ENCODE peak calls at places on chromosome X, in ten cellular contexts. E is AG09309, D is GM23248, Y is OCI-LY7, I is NCI-H1694, A is AG08396, Q is right atrium auricular region, G is SJSA1, O is SK-N-SH, C is substantia nigra. K is an unnamed sample.

GRCh38 chrX:12798601-12799000 is 7.4 kb downstream of the PRPS2 start:
- DNase-seq in Y (no peak), I (no peak), A (peak), Q (no peak), O (no peak), G (peak), D (no peak), E (no peak), C (no peak), K (no peak)

GRCh38 chrX:30973784-30974427 is 84.9 kb upstream of the TAB3 start:
- DNase-seq in I (no peak), Y (no peak), E (no peak), D (no peak), G (no peak), C (no peak), Q (no peak), O (no peak), A (no peak), K (peak)

GRCh38 chrX:98956014-98956413 is 1454.1 kb downstream of the PCDH19 start:
- DNase-seq in A (no peak), I (no peak), G (no peak), E (no peak), O (no peak), Q (no peak), C (no peak), Y (no peak), D (no peak), K (no peak)

GRCh38 chrX:24210190-24210589 is 60.7 kb downstream of the ZFX start:
- DNase-seq in Q (no peak), D (no peak), E (no peak), I (no peak), C (no peak), G (no peak), Y (no peak), O (no peak), A (no peak), K (no peak)

GRCh38 chrX:71292669-71293379 is 8.7 kb upstream of the ITGB1BP2 start:
- DNase-seq in A (no peak), O (no peak), E (no peak), D (peak), Y (no peak), I (no peak), Q (no peak), C (no peak), G (peak), K (no peak)

GRCh38 chrX:46670316-46670715 is 88.6 kb downstream of the SLC9A7 start:
- DNase-seq in C (no peak), I (no peak), G (no peak), E (no peak), A (no peak), Q (no peak), O (no peak), Y (no peak), D (no peak), K (no peak)

GRCh38 chrX:116318672-116319071 is 117.7 kb upstream of the SLC6A14 start:
- DNase-seq in C (no peak), D (no peak), I (no peak), A (no peak), Q (no peak), Y (no peak), O (no peak), E (no peak), G (peak), K (no peak)

GRCh38 chrX:151726751-151727150 is 7.8 kb upstream of the CNGA2 start:
- DNase-seq in Q (no peak), A (no peak), Y (no peak), C (no peak), E (no peak), D (no peak), I (no peak), G (no peak), O (no peak), K (no peak)

GRCh38 chrX:64206556-64207162 is 1.2 kb upstream of the AMER1 start:
- DNase-seq in I (no peak), E (no peak), A (no peak), Q (no peak), Y (peak), D (peak), G (no peak), O (no peak), C (no peak), K (no peak)

GRCh38 chrX:11137543-11138139 is 26.5 kb downstream of the HCCS start:
- DNase-seq in C (no peak), A (peak), O (peak), G (peak), Q (no peak), D (peak), Y (peak), I (peak), E (peak), K (peak)

GRCh38 chrX:78839711-78840110 is 92.2 kb downstream of the LPAR4 start:
- DNase-seq in A (no peak), Q (no peak), E (no peak), I (no peak), Y (no peak), O (no peak), G (no peak), D (no peak), C (no peak), K (no peak)

GRCh38 chrX:68894513-68895338 is 65.9 kb downstream of the EFNB1 start:
- DNase-seq in Y (no peak), G (no peak), I (no peak), Q (peak), O (peak), A (peak), D (peak), E (no peak), C (no peak), K (peak)

GRCh38 chrX:53616921-53617320 is 69.6 kb downstream of the HUWE1 start:
- DNase-seq in Q (no peak), C (no peak), I (no peak), E (no peak), A (no peak), O (no peak), Y (no peak), D (no peak), G (no peak), K (no peak)

GRCh38 chrX:2282490-2283090 is 218.2 kb downstream of the DHRSX start:
- DNase-seq in I (no peak), O (no peak), Y (no peak), C (no peak), A (no peak), G (no peak), E (no peak), D (no peak), Q (no peak), K (no peak)

GRCh38 chrX:104098151-104098808 is 14.0 kb upstream of the ZCCHC18 start:
- DNase-seq in C (peak), E (peak), O (peak), Q (no peak), A (peak), D (peak), G (peak), Y (peak), I (peak), K (peak)

GRCh38 chrX:129688097-129688496 is 33.3 kb upstream of the APLN start:
- DNase-seq in G (no peak), A (no peak), Q (no peak), C (no peak), D (no peak), E (no peak), I (no peak), O (no peak), Y (no peak), K (no peak)

GRCh38 chrX:151875270-151876026 is 37.2 kb upstream of the MAGEA4 start:
- DNase-seq in G (no peak), A (no peak), D (no peak), C (no peak), Q (no peak), O (no peak), I (no peak), E (no peak), Y (no peak), K (no peak)

GRCh38 chrX:53990201-53990600 is 54.1 kb downstream of the PHF8 start:
- DNase-seq in C (no peak), G (no peak), I (no peak), O (no peak), A (no peak), Q (no peak), D (no peak), Y (no peak), E (no peak), K (no peak)

GRCh38 chrX:108601276-108601675 is 135.1 kb downstream of the IRS4 start:
- DNase-seq in Y (no peak), A (no peak), G (no peak), E (no peak), Q (no peak), C (no peak), O (no peak), I (no peak), D (no peak), K (no peak)

GRCh38 chrX:13254076-13254785 is 65.6 kb downstream of the ATXN3L start:
- DNase-seq in G (peak), A (no peak), O (no peak), D (peak), E (no peak), Q (no peak), I (no peak), Y (peak), C (no peak), K (peak)

GRCh38 chrX:13688384-13688771 is 550 bp upstream of the RAB9A start:
- DNase-seq in Y (no peak), G (no peak), I (no peak), D (no peak), C (no peak), E (no peak), A (no peak), O (peak), Q (no peak), K (no peak)

GRCh38 chrX:47958943-47959342 is 44.8 kb downstream of the ZNF182 start:
- DNase-seq in D (peak), A (peak), G (no peak), C (no peak), E (no peak), Q (no peak), I (no peak), Y (peak), O (peak), K (peak)

GRCh38 chrX:18828832-18829404 is 121.5 kb downstream of the PPEF1 start:
- DNase-seq in A (no peak), G (no peak), D (no peak), O (no peak), E (no peak), Y (no peak), I (no peak), C (no peak), Q (no peak), K (no peak)

GRCh38 chrX:1387141-1387776 is 4.7 kb downstream of the SLC25A6 start:
- DNase-seq in E (no peak), G (no peak), O (peak), C (no peak), Q (peak), I (no peak), A (peak), D (no peak), Y (no peak), K (no peak)

K was measured in erythroblast.